ENCODE peak calls at places on chromosomes 4 and X, in seven cellular contexts. B is brain microvascular endothelial cell, S is AG10803, F is B cell, I is fibroblast of lung, K is nephron progenitor cell, J is IMR-90. D is an unnamed sample.

GRCh38 chr4:100539706-100540105 is 21.9 kb upstream of the EMCN start:
- DNase-seq in B (no peak), S (no peak), K (no peak), J (no peak), I (no peak), F (no peak), D (no peak)

GRCh38 chrX:24424948-24425347 is 40.1 kb upstream of the PDK3 start:
- DNase-seq in K (no peak), S (peak), B (peak), J (peak), I (peak), F (no peak), D (no peak)

GRCh38 chrX:134936542-134936941 is 54.2 kb upstream of the SMIM10 start:
- DNase-seq in S (peak), I (peak), B (peak), F (no peak), J (peak), K (no peak), D (no peak)

GRCh38 chrX:132270699-132271098 is 51.5 kb upstream of the RAP2C start:
- DNase-seq in I (peak), J (peak), F (no peak), B (no peak), K (no peak), S (peak), D (no peak)

GRCh38 chr4:110458494-110459266 is 17.3 kb upstream of the ENPEP start:
- DNase-seq in J (no peak), S (no peak), B (no peak), F (no peak), K (no peak), I (no peak), D (no peak)

GRCh38 chr4:113537183-113537977 is 224.2 kb downstream of the CAMK2D start:
- DNase-seq in S (no peak), B (no peak), I (no peak), J (no peak), F (no peak), K (no peak), D (no peak)

GRCh38 chrX:69138512-69138911 is 26.7 kb downstream of the PJA1 start:
- DNase-seq in K (no peak), J (no peak), I (no peak), S (no peak), F (no peak), B (no peak), D (no peak)

GRCh38 chr4:81065446-81065845 is 34.9 kb downstream of the BMP3 start:
- DNase-seq in J (no peak), F (no peak), B (no peak), I (no peak), S (no peak), K (no peak), D (no peak)

GRCh38 chrX:124217289-124218251 is 114.9 kb upstream of the TEX13D start:
- DNase-seq in F (peak), S (peak), J (no peak), K (peak), I (peak), B (peak), D (peak)

GRCh38 chr4:11412211-11412610 is 16.5 kb downstream of the HS3ST1 start:
- DNase-seq in K (no peak), B (no peak), J (no peak), S (no peak), I (no peak), F (no peak), D (no peak)

GRCh38 chr4:92307886-92308285 is 4.1 kb downstream of the GRID2 start:
- DNase-seq in J (no peak), B (no peak), K (no peak), I (no peak), F (no peak), S (no peak), D (no peak)

GRCh38 chr4:103204114-103204513 is 6.0 kb upstream of the CENPE start:
- DNase-seq in F (no peak), I (no peak), K (no peak), J (no peak), B (no peak), S (peak), D (no peak)

GRCh38 chr4:175791221-175791620 is 20.8 kb downstream of the GPM6A start:
- DNase-seq in K (no peak), I (no peak), J (no peak), S (no peak), B (no peak), F (no peak), D (no peak)

GRCh38 chrX:19902110-19902509 is 14.7 kb upstream of the SH3KBP1 start:
- DNase-seq in K (no peak), J (peak), S (peak), I (peak), B (peak), F (no peak), D (no peak)

GRCh38 chrX:16077811-16078210 is 45.6 kb upstream of the GRPR start:
- DNase-seq in S (no peak), J (no peak), B (no peak), K (no peak), F (no peak), I (no peak), D (no peak)

GRCh38 chr4:141238196-141238595 is 17.5 kb downstream of the ZNF330 start:
- DNase-seq in S (peak), K (no peak), I (peak), F (no peak), B (no peak), J (no peak), D (no peak)

GRCh38 chr4:24795666-24796381 is 451 bp downstream of the SOD3 start:
- DNase-seq in J (no peak), B (no peak), F (no peak), S (no peak), I (no peak), K (no peak), D (no peak)

GRCh38 chrX:63424063-63424462 is 72.9 kb upstream of the SPIN4 start:
- DNase-seq in J (no peak), S (no peak), I (no peak), K (no peak), B (no peak), F (no peak), D (no peak)

GRCh38 chrX:1102786-1103185 is 109.7 kb downstream of the CRLF2 start:
- DNase-seq in B (no peak), F (no peak), I (no peak), K (no peak), J (no peak), S (no peak), D (peak)

GRCh38 chr4:7160439-7160838 is 31.9 kb upstream of the SORCS2 start:
- DNase-seq in I (no peak), K (no peak), F (no peak), B (no peak), S (no peak), J (no peak), D (peak)

GRCh38 chr4:71630783-71631182 is 153.1 kb downstream of the GC start:
- DNase-seq in B (no peak), F (no peak), K (no peak), I (no peak), J (no peak), S (no peak), D (no peak)

GRCh38 chr4:66000500-66001117 is 330.3 kb upstream of the EPHA5 start:
- DNase-seq in I (peak), S (no peak), K (no peak), F (no peak), J (no peak), B (no peak), D (no peak)

GRCh38 chr4:145308598-145308997 is 128.2 kb upstream of the OTUD4 start:
- DNase-seq in S (peak), I (no peak), J (peak), F (no peak), K (no peak), B (no peak), D (no peak)

GRCh38 chr4:142846729-142847606 is 867 bp upstream of the INPP4B start:
- DNase-seq in F (peak), S (no peak), B (no peak), K (peak), I (peak), J (no peak), D (peak)

GRCh38 chr4:72525938-72526337 is 43.1 kb downstream of the ADAMTS3 start:
- DNase-seq in I (peak), K (no peak), F (no peak), J (peak), B (peak), S (peak), D (no peak)

GRCh38 chr4:112099701-112100289 is 45.5 kb upstream of the FAM241A start:
- DNase-seq in K (no peak), B (no peak), F (peak), I (peak), S (peak), J (peak), D (peak)

GRCh38 chr4:16051132-16051531 is 32.7 kb downstream of the PROM1 start:
- DNase-seq in B (no peak), K (no peak), I (no peak), F (no peak), S (no peak), J (no peak), D (no peak)

GRCh38 chr4:4866833-4867744 is 7.6 kb downstream of the MSX1 start:
- DNase-seq in F (peak), B (no peak), S (no peak), K (peak), J (no peak), I (no peak), D (peak)

GRCh38 chrX:28058906-28059305 is 77.7 kb upstream of the DCAF8L1 start:
- DNase-seq in B (peak), K (no peak), I (no peak), S (no peak), J (peak), F (no peak), D (no peak)

GRCh38 chr4:139295317-139296299 is 5.7 kb upstream of the NAA15 start:
- DNase-seq in K (peak), J (peak), I (peak), F (peak), B (peak), S (peak), D (peak)

GRCh38 chr4:150302553-150302952 is 224.3 kb downstream of the DCLK2 start:
- DNase-seq in J (peak), S (peak), B (peak), I (peak), K (no peak), F (no peak), D (no peak)

GRCh38 chr4:112910109-112910736 is 139.2 kb upstream of the ANK2 start:
- DNase-seq in I (peak), B (peak), K (peak), J (peak), S (peak), F (peak), D (no peak)

GRCh38 chr4:110514889-110515479 is 39.0 kb downstream of the ENPEP start:
- DNase-seq in K (no peak), F (peak), I (peak), B (no peak), S (peak), J (peak), D (no peak)

GRCh38 chr4:182556576-182556975 is 313.4 kb downstream of the TENM3 start:
- DNase-seq in F (no peak), J (peak), S (no peak), K (no peak), I (peak), B (peak), D (no peak)

GRCh38 chrX:103356023-103356798 is at the start of gene TCEAL9:
- DNase-seq in J (peak), K (peak), B (peak), I (peak), F (peak), S (peak), D (peak)

GRCh38 chrX:115226929-115227328 is 7.0 kb downstream of the LRCH2 start:
- DNase-seq in J (peak), F (no peak), S (peak), I (peak), K (no peak), B (peak), D (peak)

GRCh38 chrX:153734871-153735270 is 10.2 kb downstream of the ABCD1 start:
- DNase-seq in K (no peak), I (no peak), B (no peak), J (no peak), F (no peak), S (no peak), D (no peak)

GRCh38 chrX:123993326-123993725 is 31.8 kb downstream of the STAG2 start:
- DNase-seq in B (peak), F (no peak), I (peak), J (peak), S (peak), K (no peak), D (no peak)

GRCh38 chr4:8277356-8278008 is 7.9 kb downstream of the HTRA3 start:
- DNase-seq in J (no peak), I (no peak), B (no peak), F (no peak), S (no peak), K (no peak), D (no peak)
- TF ChIP-seq CTCF in J (no peak), I (no peak), B (peak), F (no peak), S (no peak), K (no peak), D (no peak)

GRCh38 chr4:89837385-89837995 is 529 bp upstream of the SNCA start:
- DNase-seq in I (peak), F (peak), K (peak), B (peak), S (no peak), J (peak), D (peak)
- TF ChIP-seq CTCF in I (no peak), F (no peak), K (peak), B (peak), S (no peak), J (no peak), D (peak)

GRCh38 chr4:26319467-26320158 is 1.2 kb upstream of the RBPJ start:
- DNase-seq in B (peak), S (peak), K (peak), I (peak), F (peak), J (peak), D (peak)
- TF ChIP-seq CTCF in B (no peak), S (no peak), K (no peak), I (no peak), F (no peak), J (peak), D (no peak)

GRCh38 chrX:49039598-49040375 is 3.4 kb downstream of the TFE3 start:
- DNase-seq in J (peak), K (peak), B (peak), F (peak), I (peak), S (peak), D (peak)
- TF ChIP-seq CTCF in J (peak), K (no peak), B (no peak), F (no peak), I (no peak), S (peak), D (no peak)

D was measured in endodermal cell.